ENCODE peak calls at places on chromosomes 3 and 15, in five cellular contexts. H is RPMI8226; K is psoas muscle; W is NCI-H524; G is central memory CD8-positive, alpha-beta T cell. V is an unnamed sample.

GRCh38 chr15:48358681-48359152 is 27.5 kb downstream of the DUT start:
- DNase-seq in K (no peak), H (no peak), G (no peak), W (no peak), V (peak)

GRCh38 chr3:114827495-114827894 is 319.6 kb downstream of the ZBTB20 start:
- DNase-seq in K (no peak), G (no peak), H (peak), W (peak), V (peak)

GRCh38 chr3:86814918-86815655 is 175.9 kb downstream of the VGLL3 start:
- DNase-seq in K (no peak), H (no peak), G (no peak), W (no peak), V (no peak)

GRCh38 chr3:153028336-153028735 is 133.7 kb upstream of the RAP2B start:
- DNase-seq in K (no peak), W (no peak), H (no peak), G (no peak), V (peak)

GRCh38 chr3:15327941-15328340 is 4.4 kb downstream of the SH3BP5 start:
- DNase-seq in H (peak), W (no peak), G (no peak), K (peak), V (peak)

GRCh38 chr3:58668247-58668646 is 1.7 kb upstream of the FAM3D start:
- DNase-seq in K (no peak), W (no peak), H (no peak), G (no peak), V (no peak)

GRCh38 chr3:164683516-164683915 is 394.8 kb downstream of the SI start:
- DNase-seq in K (no peak), H (no peak), W (no peak), G (no peak), V (no peak)

GRCh38 chr3:70916375-70917055 is 604.1 kb upstream of the MDFIC2 start:
- DNase-seq in W (no peak), K (no peak), H (no peak), G (no peak), V (no peak)

V was measured in NAMALWA.